ENCODE peak calls at places on chromosomes 1 and 21, in four cellular contexts. E is uterus, H is Daoy, A is vagina. C is an unnamed sample.

GRCh38 chr1:241611063-241611462 is 29.1 kb downstream of the CHML start:
- DNase-seq in A (no peak), H (peak), E (no peak), C (peak)

GRCh38 chr21:25999935-26000582 is 170.5 kb downstream of the APP start:
- DNase-seq in E (no peak), A (no peak), H (no peak), C (no peak)

GRCh38 chr1:228781161-228781771 is 46.0 kb downstream of the RHOU start:
- DNase-seq in H (peak), A (no peak), E (peak), C (no peak)

GRCh38 chr1:114345930-114346479 is 165.0 kb downstream of the TRIM33 start:
- DNase-seq in H (no peak), E (peak), A (peak), C (no peak)

GRCh38 chr1:192747305-192747704 is 61.5 kb upstream of the RGS2 start:
- DNase-seq in A (no peak), H (peak), E (no peak), C (peak)

GRCh38 chr1:153344718-153345025 is 4.0 kb downstream of the PGLYRP4 start:
- DNase-seq in E (no peak), A (peak), H (no peak), C (no peak)

GRCh38 chr1:173266845-173267244 is 59.7 kb upstream of the TNFSF4 start:
- DNase-seq in E (no peak), A (no peak), H (no peak), C (no peak)

GRCh38 chr1:50976890-50977574 is 7.0 kb downstream of the CDKN2C start:
- DNase-seq in H (peak), E (no peak), A (no peak), C (peak)

GRCh38 chr21:39523398-39523797 is 71.6 kb downstream of the SH3BGR start:
- DNase-seq in H (no peak), A (no peak), E (no peak), C (no peak)

GRCh38 chr1:186194107-186194756 is 180.8 kb downstream of the TPR start:
- DNase-seq in A (no peak), E (no peak), H (no peak), C (no peak)

GRCh38 chr1:38418195-38419030 is 371.8 kb upstream of the POU3F1 start:
- DNase-seq in E (no peak), H (peak), A (no peak), C (no peak)

GRCh38 chr1:156337052-156337887 is 822 bp downstream of the CCT3 start:
- DNase-seq in A (no peak), H (no peak), E (no peak), C (no peak)

GRCh38 chr1:111733183-111733995 is 5.8 kb downstream of the INKA2 start:
- DNase-seq in E (peak), A (peak), H (peak), C (peak)

GRCh38 chr1:167573035-167573434 is 19.5 kb upstream of the CREG1 start:
- DNase-seq in E (no peak), H (no peak), A (no peak), C (no peak)

GRCh38 chr1:68442006-68442405 is 7.7 kb downstream of the RPE65 start:
- DNase-seq in E (no peak), H (peak), A (no peak), C (no peak)

GRCh38 chr1:64952055-64952699 is 14.2 kb downstream of the JAK1 start:
- DNase-seq in E (no peak), H (no peak), A (no peak), C (no peak)

GRCh38 chr21:41921089-41921819 is 32.6 kb downstream of the C2CD2 start:
- DNase-seq in A (no peak), E (no peak), H (no peak), C (no peak)

GRCh38 chr1:205042911-205043806 is at the start of gene CNTN2:
- DNase-seq in A (no peak), E (no peak), H (no peak), C (no peak)

GRCh38 chr1:21706151-21706835 is 37.1 kb upstream of the RAP1GAP start:
- DNase-seq in H (no peak), E (no peak), A (no peak), C (no peak)

GRCh38 chr1:239112536-239112935 is 273.8 kb upstream of the CHRM3 start:
- DNase-seq in E (no peak), H (no peak), A (no peak), C (no peak)

GRCh38 chr1:58927026-58927721 is 143.3 kb upstream of the JUN start:
- DNase-seq in E (no peak), A (no peak), H (no peak), C (no peak)

GRCh38 chr21:25385912-25386474 is 221.3 kb downstream of the MRPL39 start:
- DNase-seq in H (peak), E (no peak), A (no peak), C (peak)

GRCh38 chr1:100622037-100622436 is 84.1 kb downstream of the GPR88 start:
- DNase-seq in E (peak), A (no peak), H (peak), C (peak)

GRCh38 chr1:20712210-20712577 is 5.6 kb downstream of the KIF17 start:
- DNase-seq in A (no peak), H (no peak), E (no peak), C (peak)

GRCh38 chr1:7418442-7419080 is 352.5 kb upstream of the VAMP3 start:
- DNase-seq in H (no peak), E (peak), A (peak), C (no peak)

GRCh38 chr21:37159949-37160348 is 86.9 kb downstream of the TTC3 start:
- DNase-seq in A (no peak), H (no peak), E (no peak), C (no peak)